ENCODE peak calls at places on chromosomes 16 and 17, in seven cellular contexts. E, K, C, O, Y, U and A are unnamed samples. For H3K27me3, the result is how much of the 10 kb centered on the place peaks cover.

GRCh38 chr16:87578531-87578930 is 23.8 kb upstream of the JPH3 start:
- DNase-seq in E (no peak), K (no peak), C (no peak), O (no peak), Y (no peak), U (no peak), A (no peak)

GRCh38 chr16:88064889-88065746 is 113.9 kb downstream of the BANP start:
- DNase-seq in E (no peak), K (no peak), C (no peak), O (no peak), Y (no peak), U (no peak), A (no peak)

GRCh38 chr16:31129568-31130335 is 5.8 kb downstream of the PRSS8 start:
- DNase-seq in E (no peak), K (no peak), C (no peak), O (peak), Y (no peak), U (no peak), A (no peak)

GRCh38 chr17:57278740-57279387 is 22.5 kb downstream of the MSI2 start:
- DNase-seq in E (no peak), K (no peak), C (no peak), O (no peak), Y (no peak), U (no peak), A (no peak)

GRCh38 chr17:3543453-3543852 is 14.2 kb downstream of the TRPV3 start:
- DNase-seq in E (no peak), K (no peak), C (no peak), O (no peak), Y (no peak), U (no peak), A (no peak)

GRCh38 chr16:85935957-85936760 is 37.2 kb downstream of the IRF8 start:
- DNase-seq in E (no peak), K (peak), C (no peak), O (peak), Y (peak), U (no peak), A (no peak)

GRCh38 chr17:75518201-75518600 is 1.9 kb downstream of the TSEN54 start:
- DNase-seq in E (no peak), K (peak), C (no peak), O (peak), Y (no peak), U (no peak), A (no peak)

GRCh38 chr17:2386400-2387085 is 14.3 kb downstream of the MNT start:
- DNase-seq in E (no peak), K (no peak), C (no peak), O (peak), Y (no peak), U (no peak), A (no peak)

GRCh38 chr16:73172621-73173312 is 124.8 kb upstream of the ZFHX3 start:
- DNase-seq in E (no peak), K (no peak), C (no peak), O (peak), Y (no peak), U (peak), A (no peak)

GRCh38 chr16:4879049-4879448 is 31.8 kb downstream of the UBN1 start:
- DNase-seq in E (no peak), K (no peak), C (no peak), O (no peak), Y (no peak), U (no peak), A (no peak)

GRCh38 chr17:79672496-79672895 is 58.2 kb upstream of the ENPP7 start:
- DNase-seq in E (no peak), K (no peak), C (no peak), O (no peak), Y (no peak), U (no peak), A (no peak)

GRCh38 chr16:69083306-69083941 is 22.0 kb upstream of the HAS3 start:
- DNase-seq in E (no peak), K (no peak), C (no peak), O (no peak), Y (no peak), U (no peak), A (no peak)

GRCh38 chr17:64502809-64503208 is 3.3 kb downstream of the DDX5 start:
- DNase-seq in E (no peak), K (peak), C (no peak), O (no peak), Y (no peak), U (no peak), A (no peak)

GRCh38 chr17:78275355-78275754 is 43.9 kb downstream of the TMEM235 start:
- DNase-seq in E (no peak), K (no peak), C (no peak), O (no peak), Y (no peak), U (no peak), A (no peak)

GRCh38 chr17:34930283-34930682 is 31.0 kb downstream of the CCT6B start:
- DNase-seq in E (no peak), K (no peak), C (no peak), O (no peak), Y (no peak), U (no peak), A (no peak)

GRCh38 chr17:31869797-31870568 is 10.9 kb upstream of the COPRS start:
- DNase-seq in E (no peak), K (no peak), C (no peak), O (no peak), Y (no peak), U (no peak), A (no peak)

DNA sequence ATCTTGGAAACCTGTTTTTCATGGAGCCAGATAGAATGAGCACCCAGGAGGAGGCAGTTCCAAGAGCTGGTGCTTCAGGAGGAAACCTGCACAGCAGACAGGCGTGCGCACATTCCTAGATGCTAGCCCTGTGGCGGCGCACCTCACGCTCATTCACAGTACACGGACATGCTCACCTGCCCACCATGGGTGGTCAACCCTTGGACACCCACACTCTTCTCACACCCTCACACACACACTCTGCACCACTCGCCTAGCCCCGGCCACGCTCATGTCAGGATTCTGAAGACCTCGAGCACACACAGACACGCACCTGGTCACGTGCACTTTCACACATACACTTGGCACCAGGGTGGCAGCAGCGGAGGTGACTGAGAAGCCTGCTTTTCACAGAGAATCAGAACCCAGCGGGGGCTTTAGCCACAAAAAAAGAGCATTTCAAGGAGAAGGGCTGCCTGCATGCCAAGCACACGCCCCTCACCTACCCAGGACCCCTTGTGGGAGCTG is 28.6 kb downstream of the RAI1 start:
- DNase-seq in E (no peak), K (no peak), C (no peak), O (no peak), Y (no peak), U (no peak), A (no peak)
- H3K27ac ChIP-seq in E (peak), K (no peak), C (peak), O (peak), Y (no peak), U (no peak), A (no peak)

GRCh38 chr16:22623351-22623781 is 112.7 kb downstream of the NPIPB5 start:
- DNase-seq in E (peak), K (no peak), C (no peak), O (no peak), Y (no peak), U (no peak), A (no peak)
- H3K27me3 ChIP-seq in E (under half), K (under half), C (under half), O (under half), Y (under half), U (under half), A (under half)

GRCh38 chr17:44006581-44007345 is 2.3 kb downstream of the NAGS start:
- DNase-seq in E (peak), K (peak), C (peak), O (peak), Y (peak), U (peak), A (peak)
- H3K27ac ChIP-seq in E (peak), K (peak), C (peak), O (peak), Y (no peak), U (peak), A (peak)

DNA sequence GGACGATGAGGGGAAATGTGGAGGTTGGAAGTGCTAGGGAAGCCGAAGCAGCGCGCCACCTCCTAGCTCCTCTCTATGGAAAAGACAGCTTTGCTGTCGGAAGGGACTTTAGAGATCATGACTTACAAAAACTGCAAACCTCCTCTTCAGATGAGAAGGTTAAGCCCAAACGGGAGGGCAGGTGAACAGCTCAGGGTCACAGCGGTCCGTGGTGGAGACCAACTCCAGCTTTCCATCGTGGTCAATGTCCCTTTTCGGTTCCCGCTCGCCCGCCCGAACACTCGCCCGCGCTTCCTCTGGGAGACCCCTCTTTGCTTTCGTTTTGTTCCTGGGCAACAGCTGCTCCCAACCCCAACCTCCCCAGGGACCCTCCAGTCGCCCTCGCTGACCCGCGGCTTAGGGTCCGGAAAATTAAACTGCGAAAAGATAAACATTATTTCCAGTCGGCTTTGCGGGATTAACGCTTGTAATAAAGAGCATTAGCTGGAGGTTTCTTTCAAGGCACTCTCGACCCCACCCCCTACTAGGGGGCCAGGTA is 7.7 kb downstream of the IRX6 start:
- DNase-seq in E (no peak), K (no peak), C (no peak), O (no peak), Y (no peak), U (no peak), A (no peak)
- H3K27me3 ChIP-seq in E (under half), K (under half), C (under half), O (half or more), Y (under half), U (half or more), A (under half)

GRCh38 chr16:974001-974601 is 3.3 kb upstream of the LMF1 start:
- DNase-seq in E (no peak), K (no peak), C (no peak), O (peak), Y (peak), U (no peak), A (no peak)

GRCh38 chr16:973366-973765 is 2.6 kb upstream of the LMF1 start:
- DNase-seq in E (no peak), K (no peak), C (no peak), O (no peak), Y (no peak), U (no peak), A (no peak)

GRCh38 chr16:976389-976931 is 5.1 kb upstream of the SOX8 start:
- DNase-seq in E (no peak), K (no peak), C (no peak), O (no peak), Y (no peak), U (no peak), A (no peak)

GRCh38 chr16:975313-975690 is 4.5 kb upstream of the LMF1 start:
- DNase-seq in E (no peak), K (no peak), C (no peak), O (no peak), Y (no peak), U (no peak), A (no peak)

GRCh38 chr16:974606-975312 is 4.0 kb upstream of the LMF1 start:
- DNase-seq in E (no peak), K (no peak), C (no peak), O (no peak), Y (no peak), U (no peak), A (no peak)
- H3K27ac ChIP-seq in E (no peak), K (no peak), C (peak), O (no peak), Y (peak), U (no peak), A (no peak)

DNA sequence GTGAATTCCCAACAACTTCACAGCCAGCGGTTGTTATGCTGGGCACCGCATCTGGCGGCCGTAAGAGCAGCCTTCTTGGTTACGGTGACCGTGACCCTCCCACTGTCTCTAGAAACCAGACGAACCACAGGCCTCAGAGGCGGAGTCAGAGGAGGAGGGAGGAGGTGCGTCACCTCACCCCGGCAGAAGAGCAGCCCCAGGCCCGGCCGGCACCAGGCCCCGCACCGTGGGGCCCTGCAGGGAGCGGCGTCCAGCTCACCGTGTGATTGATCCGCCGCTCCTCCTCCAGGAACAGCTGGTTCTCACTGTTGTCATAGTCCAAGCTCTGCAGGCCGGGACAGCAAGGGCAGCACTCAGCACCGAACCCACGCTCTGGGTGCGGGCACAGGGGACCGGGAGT is 13.7 kb downstream of the CLCN7 start:
- DNase-seq in E (no peak), K (no peak), C (no peak), O (no peak), Y (no peak), U (no peak), A (no peak)
- H3K27me3 ChIP-seq in E (under half), K (under half), C (under half), O (under half), Y (under half), U (under half), A (under half)

DNA sequence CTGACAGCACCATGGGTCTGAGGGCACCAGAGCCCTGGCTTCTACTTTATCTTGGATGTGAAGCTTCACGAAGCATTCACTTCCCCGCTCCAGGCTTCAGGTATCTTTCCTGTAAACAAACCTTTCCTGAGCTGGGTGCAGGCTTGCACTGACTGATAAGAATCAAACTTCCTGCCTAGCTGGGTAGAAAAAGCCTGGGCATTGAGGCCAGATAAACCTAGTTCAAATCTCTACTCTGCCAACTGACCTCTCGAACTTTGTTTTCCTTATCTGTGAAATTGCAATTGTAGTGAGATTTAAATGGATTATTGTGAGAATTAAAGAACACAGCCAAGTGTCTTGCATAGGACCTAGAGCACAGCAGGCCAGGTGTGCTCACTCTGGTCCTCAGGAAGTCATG is 2.9 kb upstream of the TMEM208 start:
- DNase-seq in E (no peak), K (no peak), C (no peak), O (no peak), Y (no peak), U (no peak), A (no peak)
- H3K27ac ChIP-seq in E (no peak), K (peak), C (no peak), O (no peak), Y (no peak), U (no peak), A (no peak)

GRCh38 chr17:55264273-55264639 is 504 bp upstream of the HLF start:
- DNase-seq in E (no peak), K (no peak), C (no peak), O (no peak), Y (no peak), U (peak), A (no peak)

GRCh38 chr17:55266051-55266957 is 1.5 kb downstream of the HLF start:
- DNase-seq in E (no peak), K (peak), C (no peak), O (no peak), Y (no peak), U (peak), A (no peak)

GRCh38 chr17:55264640-55265298 is at the start of gene HLF:
- DNase-seq in E (no peak), K (peak), C (no peak), O (peak), Y (peak), U (peak), A (peak)

GRCh38 chr17:55266958-55267688 is 2.4 kb downstream of the HLF start:
- DNase-seq in E (no peak), K (no peak), C (no peak), O (no peak), Y (no peak), U (no peak), A (no peak)

GRCh38 chr17:55265434-55266021 is 768 bp downstream of the HLF start:
- DNase-seq in E (no peak), K (peak), C (no peak), O (no peak), Y (no peak), U (peak), A (no peak)
- H3K27me3 ChIP-seq in E (under half), K (under half), C (under half), O (half or more), Y (under half), U (half or more), A (half or more)

GRCh38 chr16:14018848-14019247 is 52.3 kb upstream of the MRTFB start:
- DNase-seq in E (no peak), K (no peak), C (no peak), O (no peak), Y (no peak), U (peak), A (no peak)

GRCh38 chr16:14015948-14016347 is 55.2 kb upstream of the MRTFB start:
- DNase-seq in E (peak), K (no peak), C (no peak), O (no peak), Y (no peak), U (no peak), A (peak)

GRCh38 chr16:14024300-14024699 is 46.8 kb upstream of the MRTFB start:
- DNase-seq in E (no peak), K (no peak), C (no peak), O (no peak), Y (peak), U (no peak), A (no peak)

GRCh38 chr16:14015461-14015860 is 55.7 kb upstream of the MRTFB start:
- DNase-seq in E (no peak), K (no peak), C (no peak), O (no peak), Y (no peak), U (no peak), A (no peak)

DNA sequence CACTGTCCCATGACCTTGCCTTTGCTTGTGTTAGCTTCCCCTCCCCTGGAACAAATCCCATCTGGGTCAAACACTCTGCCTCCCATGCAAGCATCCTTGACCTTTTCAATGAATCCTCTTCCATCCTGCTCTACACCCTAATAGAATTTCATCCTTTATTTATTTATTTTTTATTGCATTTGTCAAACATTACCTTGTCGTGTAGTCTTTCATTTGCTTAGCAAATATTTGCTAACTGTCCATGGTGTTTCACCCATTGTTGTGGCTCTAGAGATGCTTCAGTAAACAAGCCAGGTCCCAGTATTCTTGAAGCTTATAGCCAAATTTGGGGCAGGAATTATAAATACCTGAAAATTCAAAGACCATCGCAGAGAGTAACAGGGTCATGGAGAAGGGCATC is 51.0 kb upstream of the MRTFB start:
- DNase-seq in E (no peak), K (no peak), C (no peak), O (no peak), Y (no peak), U (no peak), A (no peak)
- H3K27ac ChIP-seq in E (no peak), K (no peak), C (no peak), O (no peak), Y (no peak), U (no peak), A (no peak)